ENCODE peak calls at places on chromosomes 1 and 21, in nine cellular contexts. K is EL; J is activated CD4-positive, alpha-beta T cell treated with anti-CD3 and anti-CD28 coated beads for 24 hours; U is NCI-H1092; M is nucleus accumbens; B is mucosa of descending colon; W is head of caudate nucleus; S is NCI-H748 treated with DMSO at 0.1 percent for 48 hours; R is ELF-1. I is an unnamed sample.

GRCh38 chr1:79848316-79848715 is 841.8 kb upstream of the ADGRL4 start:
- DNase-seq in K (no peak), J (no peak), U (no peak), M (no peak), B (no peak), W (no peak), S (no peak), R (peak), I (no peak)

GRCh38 chr1:164320780-164321683 is 238.0 kb upstream of the PBX1 start:
- DNase-seq in K (peak), J (no peak), U (peak), M (peak), B (peak), W (peak), S (peak), R (peak), I (no peak)

GRCh38 chr1:87392241-87393192 is 63.8 kb downstream of the LMO4 start:
- DNase-seq in K (peak), J (no peak), U (no peak), M (no peak), B (no peak), W (no peak), S (no peak), R (no peak), I (no peak)

GRCh38 chr1:228073061-228073869 is 9.2 kb upstream of the ARF1 start:
- DNase-seq in K (no peak), J (no peak), U (no peak), M (no peak), B (no peak), W (peak), S (no peak), R (no peak), I (no peak)

GRCh38 chr21:26449161-26449560 is 123.9 kb downstream of the CYYR1 start:
- DNase-seq in K (peak), J (no peak), U (no peak), M (no peak), B (no peak), W (no peak), S (no peak), R (no peak), I (no peak)

GRCh38 chr1:38950553-38950952 is 8.9 kb upstream of the RHBDL2 start:
- DNase-seq in K (no peak), J (no peak), U (no peak), M (no peak), B (no peak), W (no peak), S (no peak), R (no peak), I (no peak)

GRCh38 chr1:38121231-38121680 is 74.7 kb upstream of the POU3F1 start:
- DNase-seq in K (no peak), J (no peak), U (no peak), M (no peak), B (no peak), W (no peak), S (no peak), R (no peak), I (no peak)

GRCh38 chr1:219123041-219123440 is 50.6 kb upstream of the LYPLAL1 start:
- DNase-seq in K (no peak), J (no peak), U (no peak), M (no peak), B (no peak), W (no peak), S (no peak), R (no peak), I (no peak)

GRCh38 chr21:27246741-27247140 is 279.9 kb upstream of the ADAMTS5 start:
- DNase-seq in K (peak), J (no peak), U (no peak), M (no peak), B (no peak), W (no peak), S (no peak), R (no peak), I (no peak)

GRCh38 chr1:238088891-238089290 is 198.2 kb upstream of the ZP4 start:
- DNase-seq in K (no peak), J (no peak), U (no peak), M (no peak), B (no peak), W (no peak), S (peak), R (peak), I (no peak)

GRCh38 chr1:40310983-40311642 is 6.0 kb downstream of the COL9A2 start:
- DNase-seq in K (no peak), J (no peak), U (no peak), M (no peak), B (no peak), W (no peak), S (no peak), R (no peak), I (no peak)

GRCh38 chr1:32541064-32541566 is 1.9 kb downstream of the ZBTB8A start:
- DNase-seq in K (no peak), J (no peak), U (no peak), M (no peak), B (no peak), W (no peak), S (no peak), R (no peak), I (no peak)

GRCh38 chr1:173507847-173508209 is 30.7 kb downstream of the PRDX6 start:
- DNase-seq in K (peak), J (no peak), U (no peak), M (no peak), B (no peak), W (no peak), S (no peak), R (no peak), I (no peak)

GRCh38 chr1:180213401-180214177 is 16.5 kb upstream of the LHX4 start:
- DNase-seq in K (no peak), J (peak), U (no peak), M (no peak), B (no peak), W (peak), S (no peak), R (peak), I (no peak)

GRCh38 chr1:43545686-43546387 is 15.2 kb downstream of the PTPRF start:
- DNase-seq in K (peak), J (no peak), U (no peak), M (peak), B (peak), W (peak), S (peak), R (peak), I (no peak)

GRCh38 chr1:46401514-46401913 is 7.4 kb downstream of the FAAH start:
- DNase-seq in K (no peak), J (no peak), U (no peak), M (no peak), B (no peak), W (no peak), S (no peak), R (no peak), I (no peak)

GRCh38 chr1:117607471-117607870 is 1.6 kb downstream of the TENT5C start:
- DNase-seq in K (no peak), J (no peak), U (no peak), M (no peak), B (peak), W (no peak), S (no peak), R (peak), I (no peak)

GRCh38 chr21:34812510-34813265 is 143.9 kb downstream of the CLIC6 start:
- DNase-seq in K (peak), J (no peak), U (no peak), M (no peak), B (no peak), W (no peak), S (peak), R (no peak), I (no peak)

GRCh38 chr1:237864338-237865244 is 26.1 kb downstream of the ZP4 start:
- DNase-seq in K (peak), J (no peak), U (peak), M (peak), B (peak), W (peak), S (no peak), R (peak), I (no peak)

GRCh38 chr1:107251839-107252238 is 111.0 kb downstream of the NTNG1 start:
- DNase-seq in K (no peak), J (no peak), U (no peak), M (no peak), B (no peak), W (no peak), S (no peak), R (no peak), I (no peak)

GRCh38 chr1:20586939-20587638 is 1.8 kb upstream of the CDA start:
- DNase-seq in K (no peak), J (no peak), U (no peak), M (no peak), B (peak), W (no peak), S (no peak), R (no peak), I (no peak)

GRCh38 chr1:43235040-43235439 is 34.7 kb upstream of the TMEM125 start:
- DNase-seq in K (no peak), J (no peak), U (no peak), M (no peak), B (no peak), W (no peak), S (no peak), R (no peak), I (no peak)

GRCh38 chr1:173507205-173507846 is 30.2 kb downstream of the PRDX6 start:
- DNase-seq in K (peak), J (no peak), U (no peak), M (no peak), B (no peak), W (no peak), S (no peak), R (peak), I (no peak)

GRCh38 chr1:216193839-216194443 is 229.3 kb downstream of the USH2A start:
- DNase-seq in K (no peak), J (no peak), U (peak), M (no peak), B (no peak), W (no peak), S (no peak), R (peak), I (no peak)

GRCh38 chr1:243851129-243851756 is 1.2 kb upstream of the AKT3 start:
- DNase-seq in K (no peak), J (no peak), U (no peak), M (no peak), B (no peak), W (no peak), S (peak), R (peak), I (no peak)

GRCh38 chr1:44293761-44294315 is 61.2 kb downstream of the ERI3 start:
- DNase-seq in K (no peak), J (no peak), U (peak), M (no peak), B (peak), W (no peak), S (no peak), R (no peak), I (no peak)

I was measured in GM18507.